ENCODE peak calls at places on chromosomes 16 and 17, in four cellular contexts. C is kidney, B is adrenal gland, L is OCI-LY7. J is an unnamed sample. For H3K4me1, the result is how much of the 10 kb centered on the place peaks cover.

GRCh38 chr16:78177927-78178326 is 78.5 kb downstream of the WWOX start:
- DNase-seq in C (no peak), B (no peak), L (no peak), J (no peak)

GRCh38 chr16:23016372-23016771 is 132.9 kb downstream of the USP31 start:
- DNase-seq in C (peak), B (no peak), L (no peak), J (no peak)

GRCh38 chr17:81391964-81392908 is 3.0 kb upstream of the BAHCC1 start:
- DNase-seq in C (no peak), B (no peak), L (no peak), J (peak)

GRCh38 chr16:9817586-9817985 is 364.6 kb downstream of the GRIN2A start:
- DNase-seq in C (no peak), B (no peak), L (no peak), J (no peak)

GRCh38 chr16:88936913-88937666 is 39.9 kb downstream of the CBFA2T3 start:
- DNase-seq in C (no peak), B (peak), L (no peak), J (peak)

GRCh38 chr17:17921192-17922082 is 50.8 kb downstream of the TOM1L2 start:
- DNase-seq in C (no peak), B (no peak), L (no peak), J (peak)

GRCh38 chr17:46770818-46771600 is 47.5 kb downstream of the WNT3 start:
- DNase-seq in C (peak), B (no peak), L (peak), J (peak)

GRCh38 chr17:2644971-2645370 is 51.5 kb downstream of the PAFAH1B1 start:
- DNase-seq in C (no peak), B (no peak), L (no peak), J (no peak)

DNA sequence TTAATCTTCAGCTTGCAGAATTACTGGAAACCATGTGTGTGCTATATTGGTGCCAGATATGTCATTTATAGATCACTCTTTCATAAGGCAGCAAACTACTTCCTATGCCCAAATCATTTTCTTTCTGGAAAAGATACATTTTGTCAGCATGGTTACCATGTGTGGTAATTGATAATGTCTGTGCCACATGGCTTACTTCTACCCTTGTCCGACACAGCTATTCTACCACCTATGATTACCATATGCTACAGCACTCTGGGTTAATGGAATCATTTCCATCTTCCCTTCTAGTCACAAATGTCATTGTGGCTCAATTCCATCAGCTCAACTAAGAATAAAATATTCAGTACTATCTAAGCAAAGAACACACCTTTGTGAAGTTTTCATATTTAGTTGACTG is 8.0 kb upstream of the PPM1E start:
- DNase-seq in C (no peak), B (no peak), L (no peak), J (no peak)
- H3K4me3 ChIP-seq in C (no peak), B (no peak), L (no peak), J (no peak)

GRCh38 chr17:57651451-57651850 is 93.6 kb downstream of the CCDC182 start:
- DNase-seq in C (no peak), B (no peak), L (no peak), J (no peak)

GRCh38 chr17:57648720-57649119 is 96.4 kb downstream of the CCDC182 start:
- DNase-seq in C (no peak), B (no peak), L (no peak), J (no peak)

GRCh38 chr17:57649191-57649590 is 95.9 kb downstream of the CCDC182 start:
- DNase-seq in C (no peak), B (no peak), L (no peak), J (no peak)

GRCh38 chr17:57650548-57650947 is 94.6 kb downstream of the CCDC182 start:
- DNase-seq in C (no peak), B (no peak), L (no peak), J (no peak)

GRCh38 chr17:57649731-57650484 is 95.2 kb downstream of the CCDC182 start:
- DNase-seq in C (no peak), B (no peak), L (no peak), J (no peak)
- H3K27ac ChIP-seq in C (no peak), B (no peak), L (no peak), J (no peak)

GRCh38 chr16:17273142-17273561 is 197.6 kb downstream of the XYLT1 start:
- DNase-seq in C (no peak), B (peak), L (no peak), J (no peak)
- H3K4me1 ChIP-seq in C (under half), B (under half), L (under half), J (under half)

GRCh38 chr17:7833011-7833794 is 814 bp upstream of the KDM6B start:
- DNase-seq in C (peak), B (peak), L (no peak), J (no peak)
- H3K4me3 ChIP-seq in C (peak), B (no peak), L (peak), J (no peak)

J was measured in right cardiac atrium.